ENCODE peak calls at places on chromosome 9, in six cellular contexts. C is testis; U is SIG-M5; O is stimulated activated CD8-positive, alpha-beta memory T cell treated with anti-CD3 and anti-CD28 coated beads, Interleukin-2, amount 100 ng/mL, for 1 hour; V is psoas muscle; M is bronchial epithelial cell. L is an unnamed sample.

GRCh38 chr9:72006481-72006880 is 53.9 kb downstream of the C9orf57 start:
- DNase-seq in V (no peak), U (no peak), M (peak), C (no peak), O (no peak), L (no peak)

GRCh38 chr9:86464242-86464641 is 110.0 kb upstream of the TUT7 start:
- DNase-seq in V (no peak), C (no peak), U (no peak), O (no peak), M (no peak), L (no peak)

GRCh38 chr9:93297659-93298497 is 113.9 kb downstream of the WNK2 start:
- DNase-seq in M (no peak), V (peak), U (no peak), C (peak), O (no peak), L (no peak)

GRCh38 chr9:96293481-96293880 is 8.5 kb downstream of the HSD17B3 start:
- DNase-seq in V (no peak), O (no peak), M (peak), U (no peak), C (no peak), L (no peak)

GRCh38 chr9:34650816-34651215 is 1.2 kb upstream of the IL11RA start:
- DNase-seq in O (no peak), C (peak), M (no peak), V (no peak), U (no peak), L (no peak)

GRCh38 chr9:132125361-132125760 is 36.5 kb upstream of the NTNG2 start:
- DNase-seq in C (no peak), M (no peak), O (no peak), V (no peak), U (no peak), L (no peak)

GRCh38 chr9:84478996-84479395 is 138.4 kb upstream of the SLC28A3 start:
- DNase-seq in V (no peak), M (peak), O (no peak), C (no peak), U (no peak), L (no peak)

GRCh38 chr9:133770076-133770777 is 32.1 kb upstream of the SARDH start:
- DNase-seq in U (no peak), V (peak), O (no peak), M (no peak), C (peak), L (no peak)

GRCh38 chr9:116090030-116090770 is 63.4 kb upstream of the PAPPA start:
- DNase-seq in V (no peak), U (no peak), O (no peak), C (no peak), M (no peak), L (no peak)

GRCh38 chr9:126965541-126966428 is 51.2 kb downstream of the RALGPS1 start:
- DNase-seq in O (peak), M (peak), V (peak), U (no peak), C (peak), L (no peak)

GRCh38 chr9:125260564-125260963 is 1.1 kb upstream of the GAPVD1 start:
- DNase-seq in C (no peak), M (no peak), O (no peak), U (no peak), V (no peak), L (no peak)

GRCh38 chr9:112310826-112311225 is 22.6 kb downstream of the PTBP3 start:
- DNase-seq in U (no peak), C (no peak), M (no peak), V (no peak), O (no peak), L (no peak)

GRCh38 chr9:80074439-80074838 is 502.7 kb downstream of the TLE4 start:
- DNase-seq in C (no peak), M (no peak), O (no peak), V (peak), U (no peak), L (no peak)

L was measured in T-helper 22 cell.